ENCODE peak calls at places on chromosomes 5 and 9, in seven cellular contexts. H is uterus, R is endothelial cell of umbilical vein, O is Karpas-422, E is body of pancreas, G is aorta, P is kidney. M is an unnamed sample.

GRCh38 chr5:172544371-172545120 is 90.2 kb upstream of the SH3PXD2B start:
- DNase-seq in R (no peak), P (no peak), O (no peak), H (peak; percentile 3), G (peak; percentile 32), E (no peak), M (no peak)

GRCh38 chr9:2158111-2158610 is 143.0 kb downstream of the SMARCA2 start:
- DNase-seq in R (peak; percentile 88), E (peak; percentile 33), P (peak; percentile 79), O (peak; percentile 95), H (peak; percentile 67), G (no peak), M (no peak)

GRCh38 chr5:68612972-68613371 is 397.4 kb downstream of the PIK3R1 start:
- DNase-seq in R (no peak), E (no peak), P (no peak), O (no peak), H (no peak), G (no peak), M (no peak)

GRCh38 chr9:90925581-90926257 is 124.1 kb downstream of the SYK start:
- DNase-seq in R (peak; percentile 20), H (no peak), E (no peak), G (no peak), O (no peak), P (no peak), M (no peak)

GRCh38 chr9:129038109-129038852 is 1.9 kb downstream of the MIGA2 start:
- DNase-seq in E (no peak), R (no peak), P (peak; percentile 86), O (no peak), G (no peak), H (no peak), M (no peak)

GRCh38 chr9:20319241-20319640 is 303.1 kb downstream of the MLLT3 start:
- DNase-seq in O (no peak), E (no peak), P (no peak), H (no peak), G (no peak), R (no peak), M (no peak)

GRCh38 chr9:97788763-97789663 is 64.0 kb upstream of the FOXE1 start:
- DNase-seq in H (no peak), R (no peak), P (no peak), G (no peak), O (no peak), E (no peak), M (peak; percentile 56)

GRCh38 chr9:87435189-87435880 is 62.3 kb upstream of the DAPK1 start:
- DNase-seq in G (no peak), O (no peak), H (no peak), R (no peak), P (no peak), E (no peak), M (no peak)

GRCh38 chr5:173204185-173204979 is 30.6 kb downstream of the NKX2-5 start:
- DNase-seq in H (no peak), P (no peak), G (no peak), E (no peak), R (peak; percentile 36), O (peak; percentile 70), M (peak; percentile 35)

GRCh38 chr5:73180561-73180960 is 7.6 kb downstream of the TMEM174 start:
- DNase-seq in O (no peak), H (no peak), E (no peak), R (no peak), G (no peak), P (no peak), M (no peak)

GRCh38 chr9:1554123-1555045 is 460.8 kb upstream of the SMARCA2 start:
- DNase-seq in P (no peak), H (no peak), R (no peak), G (no peak), E (no peak), O (no peak), M (no peak)

GRCh38 chr5:91699429-91699828 is 316.3 kb upstream of the ARRDC3 start:
- DNase-seq in G (no peak), E (no peak), H (no peak), O (no peak), R (no peak), P (no peak), M (no peak)

DNA sequence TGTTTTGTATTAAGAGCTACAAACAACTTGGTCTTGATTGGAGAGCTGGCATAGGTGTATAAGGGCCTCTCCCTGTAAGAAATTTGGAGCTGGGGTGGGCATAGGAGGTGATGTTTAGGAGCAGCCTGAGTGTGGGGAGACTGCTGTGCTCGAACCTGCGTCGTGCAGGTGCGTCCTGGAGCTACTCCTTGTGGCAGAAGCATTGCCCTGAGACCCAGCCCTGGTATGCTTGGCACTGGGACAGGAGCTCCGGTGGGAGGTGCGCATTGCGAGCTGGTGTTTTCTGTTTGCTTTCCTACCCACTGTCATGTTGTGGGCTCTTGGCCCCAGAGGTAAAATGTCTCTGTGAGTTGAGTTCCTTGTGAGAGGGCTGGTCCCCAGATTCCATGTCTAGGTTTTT is 46.4 kb downstream of the EHMT1 start:
- DNase-seq in R (no peak), P (no peak), O (no peak), E (no peak), G (no peak), H (no peak), M (no peak)
- H3K4me3 ChIP-seq in R (no peak overlapping the region), P (no peak overlapping the region), O (no peak overlapping the region), E (no peak overlapping the region), G (no peak overlapping the region), H (no peak overlapping the region), M (no peak overlapping the region)

DNA sequence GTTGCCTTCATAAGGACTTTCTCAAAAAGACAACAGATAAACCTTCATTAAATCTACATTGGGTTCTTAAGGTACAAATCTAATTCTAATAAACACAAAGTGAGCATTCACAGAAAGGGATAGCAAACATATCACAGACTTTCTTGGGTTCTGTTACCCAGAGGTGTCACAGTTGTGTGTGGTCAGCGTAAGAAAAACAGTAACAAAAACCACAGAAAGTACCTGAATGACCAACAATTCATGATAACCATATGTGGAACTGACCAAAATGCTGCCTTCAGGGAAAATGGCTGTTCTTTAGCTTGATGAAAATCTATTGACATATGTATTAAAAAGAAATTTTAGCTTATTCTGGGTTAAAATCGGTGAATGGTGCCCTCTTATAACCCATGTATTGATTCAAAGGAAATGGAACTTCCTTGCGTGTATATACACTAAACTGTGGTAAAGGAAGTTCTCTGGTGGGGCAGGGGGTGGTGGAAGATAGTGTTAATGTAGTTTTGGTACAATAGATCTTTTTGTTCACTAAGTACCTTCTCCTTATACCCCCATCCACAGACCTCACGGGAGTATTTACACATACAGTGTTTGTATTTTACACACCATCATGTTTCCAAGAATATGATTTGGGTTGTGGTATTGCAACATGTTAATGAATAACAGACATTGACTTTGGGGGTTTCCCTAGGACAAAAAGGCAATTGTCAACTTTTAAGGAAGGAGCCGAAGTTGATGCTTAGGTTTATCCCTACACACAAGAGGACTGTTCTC is 152.5 kb downstream of the APBA1 start:
- DNase-seq in G (no peak), P (no peak), O (no peak), E (no peak), R (peak; percentile 26), H (no peak), M (no peak)
- H3K9me3 ChIP-seq in G (no peaks in the 10 kb centered on the region), P (no peaks in the 10 kb centered on the region), O (no peaks in the 10 kb centered on the region), E (no peaks in the 10 kb centered on the region), R (no peaks in the 10 kb centered on the region), H (no peaks in the 10 kb centered on the region), M (no peaks in the 10 kb centered on the region)

GRCh38 chr9:522658-523057 is 308.0 kb downstream of the DOCK8 start:
- DNase-seq in G (no peak), E (no peak), H (peak; percentile 37), P (no peak), O (no peak), R (no peak), M (no peak)

GRCh38 chr9:523444-523843 is 308.8 kb downstream of the DOCK8 start:
- DNase-seq in R (no peak), E (no peak), H (no peak), O (no peak), P (no peak), G (no peak), M (no peak)

GRCh38 chr9:520315-520714 is 305.6 kb downstream of the DOCK8 start:
- DNase-seq in G (no peak), O (no peak), H (no peak), E (no peak), P (no peak), R (no peak), M (no peak)

GRCh38 chr9:524008-524407 is 309.3 kb downstream of the DOCK8 start:
- DNase-seq in H (no peak), E (no peak), G (no peak), O (no peak), P (no peak), R (no peak), M (no peak)

GRCh38 chr9:522190-522589 is 307.5 kb downstream of the DOCK8 start:
- DNase-seq in G (no peak), R (no peak), H (peak; percentile 62), O (no peak), E (no peak), P (no peak), M (no peak)
- H3K4me3 ChIP-seq in G (no peak overlapping the region), R (no peak overlapping the region), H (no peak overlapping the region), O (no peak overlapping the region), E (no peak overlapping the region), P (no peak overlapping the region), M (no peak overlapping the region)

DNA sequence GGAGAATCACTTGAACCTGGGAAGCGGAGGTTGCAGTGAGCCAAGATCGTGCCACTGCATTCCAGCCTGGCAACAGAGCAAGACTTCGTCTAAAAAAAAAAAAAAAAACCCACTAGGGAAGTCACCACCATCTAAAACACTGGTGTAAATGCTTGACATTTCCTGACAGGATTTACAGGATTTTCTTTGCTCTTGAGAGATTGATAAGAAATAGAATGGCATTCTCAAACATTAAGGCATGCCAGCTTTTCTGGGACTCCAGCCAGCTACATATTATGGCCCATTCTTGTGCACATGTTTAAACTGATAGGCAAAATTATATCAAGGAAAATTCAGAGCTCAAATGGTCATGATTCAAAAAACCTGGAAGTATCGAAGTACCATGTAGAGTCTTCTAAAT is 28.7 kb downstream of the GTF3C4 start:
- DNase-seq in O (no peak), H (no peak), E (peak; percentile 61), G (no peak), R (peak; percentile 93), P (no peak), M (no peak)
- H3K9me3 ChIP-seq in O (peaks cover 14% of the 10 kb centered on the region), H (no peaks in the 10 kb centered on the region), E (no peaks in the 10 kb centered on the region), G (no peaks in the 10 kb centered on the region), R (no peaks in the 10 kb centered on the region), P (peaks cover 16% of the 10 kb centered on the region), M (peaks cover 33% of the 10 kb centered on the region)

GRCh38 chr5:87081511-87082372 is 185.9 kb upstream of the RASA1 start:
- DNase-seq in R (peak; percentile 55), E (no peak), G (no peak), H (no peak), O (peak; percentile 53), P (no peak), M (no peak)
- H3K4me3 ChIP-seq in R (no peak overlapping the region), E (no peak overlapping the region), G (no peak overlapping the region), H (no peak overlapping the region), O (no peak overlapping the region), P (no peak overlapping the region), M (no peak overlapping the region)

DNA sequence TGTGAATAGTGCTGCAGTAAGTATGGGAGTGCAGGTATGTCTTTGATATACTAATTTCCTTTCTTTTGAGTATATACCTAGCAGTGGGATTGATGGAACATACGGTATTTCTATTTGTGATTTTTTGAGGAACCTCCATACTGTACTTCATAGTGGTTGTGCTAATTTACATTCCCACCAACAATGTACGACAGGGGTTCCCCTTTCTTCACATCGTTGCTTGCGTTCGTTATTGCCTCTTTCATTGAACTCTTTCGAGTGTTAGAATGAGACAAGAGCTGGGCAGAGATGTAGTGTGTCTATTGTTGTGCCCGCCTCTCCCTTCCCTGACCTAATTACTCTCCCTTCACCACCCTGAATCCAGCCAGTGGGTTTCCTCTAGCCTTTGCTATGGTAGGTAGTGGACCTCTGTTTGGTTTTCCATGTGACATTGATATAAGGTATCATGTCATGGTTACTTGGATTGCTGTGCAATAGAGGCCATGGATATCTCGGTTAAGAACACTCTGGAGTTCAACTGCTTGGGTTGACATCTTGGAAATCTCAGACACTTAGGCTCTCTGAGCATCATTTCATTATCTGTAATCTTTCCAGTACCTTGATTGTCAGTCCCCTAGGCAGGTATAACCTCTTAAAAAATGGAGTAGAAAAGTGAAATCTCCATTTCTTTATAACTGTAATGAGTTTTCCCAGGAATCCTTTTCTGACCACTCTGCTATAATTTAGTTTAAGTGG is 19.5 kb downstream of the AOPEP start:
- DNase-seq in E (no peak), O (no peak), R (no peak), P (no peak), H (no peak), G (no peak), M (no peak)
- H3K9me3 ChIP-seq in E (no peaks in the 10 kb centered on the region), O (peaks cover 19% of the 10 kb centered on the region), R (no peaks in the 10 kb centered on the region), P (peaks cover 5% of the 10 kb centered on the region), H (no peaks in the 10 kb centered on the region), G (no peaks in the 10 kb centered on the region), M (no peaks in the 10 kb centered on the region)